ENCODE peak calls at places on chromosomes 4 and X, in eight cellular contexts. One of them, this sample, is unnamed.

GRCh38 chrX:13396887-13397286 is 77.0 kb upstream of the ATXN3L start:
- DNase-seq in dorsolateral prefrontal cortex: no peak
- DNase-seq in Calu3: no peak
- DNase-seq in activated gamma-delta T cell treated with Interleukin-2 at 50 U/mL for 16 hours: no peak
- DNase-seq in uterus: no peak
- DNase-seq in astrocyte of the spinal cord: peak; percentile 38
- DNase-seq in H7: no peak
- DNase-seq in AG08396: no peak
- DNase-seq in this sample: no peak

GRCh38 chrX:134431894-134432293 is 28.1 kb upstream of the HPRT1 start:
- DNase-seq in astrocyte of the spinal cord: peak; percentile 58
- DNase-seq in dorsolateral prefrontal cortex: no peak
- DNase-seq in Calu3: no peak
- DNase-seq in AG08396: no peak
- DNase-seq in H7: no peak
- DNase-seq in activated gamma-delta T cell treated with Interleukin-2 at 50 U/mL for 16 hours: no peak
- DNase-seq in uterus: no peak
- DNase-seq in this sample: no peak

GRCh38 chr4:153223418-153223792 is 19.2 kb downstream of the TRIM2 start:
- DNase-seq in Calu3: no peak
- DNase-seq in AG08396: no peak
- DNase-seq in H7: no peak
- DNase-seq in dorsolateral prefrontal cortex: no peak
- DNase-seq in uterus: no peak
- DNase-seq in astrocyte of the spinal cord: no peak
- DNase-seq in activated gamma-delta T cell treated with Interleukin-2 at 50 U/mL for 16 hours: no peak
- DNase-seq in this sample: no peak

GRCh38 chr4:569958-570667 is 6.0 kb downstream of the TMEM271 start:
- DNase-seq in H7: no peak
- DNase-seq in dorsolateral prefrontal cortex: no peak
- DNase-seq in Calu3: no peak
- DNase-seq in uterus: no peak
- DNase-seq in AG08396: no peak
- DNase-seq in activated gamma-delta T cell treated with Interleukin-2 at 50 U/mL for 16 hours: no peak
- DNase-seq in astrocyte of the spinal cord: no peak
- DNase-seq in this sample: no peak

GRCh38 chr4:77636902-77637301 is 31.3 kb downstream of the CXCL13 start:
- DNase-seq in AG08396: no peak
- DNase-seq in astrocyte of the spinal cord: peak; percentile 94
- DNase-seq in uterus: no peak
- DNase-seq in H7: no peak
- DNase-seq in Calu3: peak; percentile 26
- DNase-seq in dorsolateral prefrontal cortex: no peak
- DNase-seq in activated gamma-delta T cell treated with Interleukin-2 at 50 U/mL for 16 hours: no peak
- DNase-seq in this sample: no peak

GRCh38 chr4:102259702-102260101 is 85.6 kb downstream of the SLC39A8 start:
- DNase-seq in uterus: no peak
- DNase-seq in AG08396: no peak
- DNase-seq in H7: no peak
- DNase-seq in activated gamma-delta T cell treated with Interleukin-2 at 50 U/mL for 16 hours: no peak
- DNase-seq in astrocyte of the spinal cord: no peak
- DNase-seq in dorsolateral prefrontal cortex: no peak
- DNase-seq in Calu3: no peak
- DNase-seq in this sample: no peak

GRCh38 chrX:101136235-101136634 is 38.2 kb downstream of the CENPI start:
- DNase-seq in astrocyte of the spinal cord: no peak
- DNase-seq in H7: no peak
- DNase-seq in activated gamma-delta T cell treated with Interleukin-2 at 50 U/mL for 16 hours: no peak
- DNase-seq in Calu3: no peak
- DNase-seq in AG08396: no peak
- DNase-seq in uterus: no peak
- DNase-seq in dorsolateral prefrontal cortex: no peak
- DNase-seq in this sample: no peak

GRCh38 chr4:102501635-102502382 is 650 bp downstream of the NFKB1 start:
- DNase-seq in Calu3: peak; percentile 73
- DNase-seq in astrocyte of the spinal cord: peak; percentile 83
- DNase-seq in activated gamma-delta T cell treated with Interleukin-2 at 50 U/mL for 16 hours: peak; percentile 59
- DNase-seq in AG08396: peak; percentile 84
- DNase-seq in H7: peak; percentile 59
- DNase-seq in uterus: peak; percentile 76
- DNase-seq in dorsolateral prefrontal cortex: peak; percentile 48
- DNase-seq in this sample: peak; percentile 50

GRCh38 chr4:17013382-17014006 is 115.0 kb upstream of the LDB2 start:
- DNase-seq in Calu3: no peak
- DNase-seq in AG08396: no peak
- DNase-seq in activated gamma-delta T cell treated with Interleukin-2 at 50 U/mL for 16 hours: no peak
- DNase-seq in astrocyte of the spinal cord: peak; percentile 61
- DNase-seq in dorsolateral prefrontal cortex: no peak
- DNase-seq in uterus: no peak
- DNase-seq in H7: no peak
- DNase-seq in this sample: no peak

GRCh38 chrX:19388741-19389140 is 45.0 kb downstream of the PDHA1 start:
- DNase-seq in activated gamma-delta T cell treated with Interleukin-2 at 50 U/mL for 16 hours: no peak
- DNase-seq in H7: no peak
- DNase-seq in astrocyte of the spinal cord: no peak
- DNase-seq in uterus: no peak
- DNase-seq in dorsolateral prefrontal cortex: no peak
- DNase-seq in Calu3: no peak
- DNase-seq in AG08396: no peak
- DNase-seq in this sample: no peak

GRCh38 chrX:18401848-18402213 is 23.6 kb upstream of the CDKL5 start:
- DNase-seq in astrocyte of the spinal cord: no peak
- DNase-seq in AG08396: no peak
- DNase-seq in uterus: no peak
- DNase-seq in Calu3: no peak
- DNase-seq in activated gamma-delta T cell treated with Interleukin-2 at 50 U/mL for 16 hours: no peak
- DNase-seq in dorsolateral prefrontal cortex: no peak
- DNase-seq in H7: no peak
- DNase-seq in this sample: no peak

GRCh38 chrX:49183701-49184281 is 2.4 kb downstream of the PRICKLE3 start:
- DNase-seq in activated gamma-delta T cell treated with Interleukin-2 at 50 U/mL for 16 hours: no peak
- DNase-seq in dorsolateral prefrontal cortex: no peak
- DNase-seq in H7: no peak
- DNase-seq in AG08396: no peak
- DNase-seq in astrocyte of the spinal cord: no peak
- DNase-seq in Calu3: no peak
- DNase-seq in uterus: no peak
- DNase-seq in this sample: no peak

GRCh38 chrX:8849945-8850344 is 48.8 kb upstream of the FAM9A start:
- DNase-seq in astrocyte of the spinal cord: no peak
- DNase-seq in H7: peak; percentile 31
- DNase-seq in dorsolateral prefrontal cortex: no peak
- DNase-seq in AG08396: no peak
- DNase-seq in Calu3: no peak
- DNase-seq in activated gamma-delta T cell treated with Interleukin-2 at 50 U/mL for 16 hours: no peak
- DNase-seq in uterus: no peak
- DNase-seq in this sample: no peak

GRCh38 chr4:24279492-24279891 is 304.9 kb downstream of the DHX15 start:
- DNase-seq in H7: no peak
- DNase-seq in uterus: no peak
- DNase-seq in activated gamma-delta T cell treated with Interleukin-2 at 50 U/mL for 16 hours: no peak
- DNase-seq in AG08396: no peak
- DNase-seq in Calu3: no peak
- DNase-seq in astrocyte of the spinal cord: no peak
- DNase-seq in dorsolateral prefrontal cortex: no peak
- DNase-seq in this sample: no peak